ENCODE peak calls at places on chromosome 21, in ten cellular contexts. F, J, U, A, P, D, Y, I, X and C are unnamed samples.

GRCh38 chr21:45010096-45010495 is 64.3 kb upstream of the ADARB1 start:
- DNase-seq in F (no peak), J (no peak), U (no peak), A (peak), P (no peak), D (no peak), Y (no peak), I (peak), X (peak), C (peak)

GRCh38 chr21:34910396-34910795 is 138.7 kb downstream of the RUNX1 start:
- DNase-seq in F (no peak), J (no peak), U (no peak), A (no peak), P (no peak), D (no peak), Y (no peak), I (no peak), X (no peak), C (no peak)

GRCh38 chr21:24938592-24938991 is 668.7 kb downstream of the MRPL39 start:
- DNase-seq in F (no peak), J (no peak), U (no peak), A (no peak), P (no peak), D (no peak), Y (no peak), I (no peak), X (no peak), C (peak)

GRCh38 chr21:41317458-41317857 is 857 bp downstream of the FAM3B start:
- DNase-seq in F (no peak), J (no peak), U (no peak), A (no peak), P (no peak), D (no peak), Y (no peak), I (no peak), X (no peak), C (no peak)

GRCh38 chr21:28805885-28806284 is 186.8 kb downstream of the LTN1 start:
- DNase-seq in F (no peak), J (no peak), U (no peak), A (no peak), P (no peak), D (no peak), Y (peak), I (no peak), X (no peak), C (no peak)

GRCh38 chr21:15430577-15430976 is 299.2 kb upstream of the USP25 start:
- DNase-seq in F (no peak), J (no peak), U (no peak), A (no peak), P (no peak), D (no peak), Y (peak), I (no peak), X (no peak), C (no peak)

GRCh38 chr21:42799516-42799915 is 79.8 kb downstream of the WDR4 start:
- DNase-seq in F (no peak), J (no peak), U (no peak), A (peak), P (no peak), D (no peak), Y (no peak), I (no peak), X (peak), C (peak)

GRCh38 chr21:42601656-42602055 is 51.8 kb upstream of the PDE9A start:
- DNase-seq in F (no peak), J (no peak), U (no peak), A (no peak), P (no peak), D (no peak), Y (no peak), I (no peak), X (no peak), C (no peak)

GRCh38 chr21:45014747-45015468 is 59.5 kb upstream of the ADARB1 start:
- DNase-seq in F (no peak), J (no peak), U (no peak), A (no peak), P (no peak), D (no peak), Y (no peak), I (no peak), X (no peak), C (no peak)

GRCh38 chr21:21807598-21807903 is 809.3 kb downstream of the NCAM2 start:
- DNase-seq in F (no peak), J (peak), U (no peak), A (no peak), P (no peak), D (no peak), Y (peak), I (no peak), X (no peak), C (no peak)

GRCh38 chr21:44582980-44583799 is 2.8 kb upstream of the KRTAP10-5 start:
- DNase-seq in F (no peak), J (peak), U (no peak), A (no peak), P (no peak), D (no peak), Y (peak), I (peak), X (no peak), C (no peak)

GRCh38 chr21:24976238-24976637 is 631.0 kb downstream of the MRPL39 start:
- DNase-seq in F (no peak), J (no peak), U (no peak), A (no peak), P (no peak), D (no peak), Y (no peak), I (no peak), X (no peak), C (no peak)

GRCh38 chr21:18275740-18276139 is 31.1 kb downstream of the CHODL start:
- DNase-seq in F (no peak), J (no peak), U (no peak), A (no peak), P (no peak), D (no peak), Y (no peak), I (no peak), X (no peak), C (no peak)

GRCh38 chr21:42149656-42150457 is 69.1 kb upstream of the ABCG1 start:
- DNase-seq in F (no peak), J (no peak), U (no peak), A (peak), P (no peak), D (no peak), Y (no peak), I (no peak), X (no peak), C (no peak)

GRCh38 chr21:21366277-21366676 is 368.1 kb downstream of the NCAM2 start:
- DNase-seq in F (no peak), J (peak), U (no peak), A (no peak), P (no peak), D (no peak), Y (no peak), I (no peak), X (no peak), C (no peak)

GRCh38 chr21:32083175-32083574 is 195.7 kb downstream of the MIS18A start:
- DNase-seq in F (no peak), J (no peak), U (no peak), A (peak), P (peak), D (no peak), Y (peak), I (no peak), X (no peak), C (no peak)